ENCODE peak calls at places on chromosomes 11 and 22, in seven cellular contexts. One of them, this sample, is unnamed.
A peak's percentile ranks its signal among the peaks of the same experiment; 100 is the strongest.

GRCh38 chr11:43376065-43376464 is 17.3 kb downstream of the TTC17 start:
- DNase-seq in NCI-H69: no peak
- DNase-seq in NCI-H460: no peak
- DNase-seq in GM19239: no peak
- DNase-seq in caudate nucleus: no peak
- DNase-seq in NCI-H1105 treated with DMSO at 0.1 percent for 48 hours: no peak
- DNase-seq in H54: no peak
- DNase-seq in this sample: no peak

GRCh38 chr22:37018815-37019308 is 385 bp downstream of the TST start:
- DNase-seq in NCI-H69: peak; percentile 58
- DNase-seq in NCI-H460: no peak
- DNase-seq in GM19239: no peak
- DNase-seq in caudate nucleus: peak; percentile 43
- DNase-seq in NCI-H1105 treated with DMSO at 0.1 percent for 48 hours: peak; percentile 41
- DNase-seq in H54: no peak
- DNase-seq in this sample: peak; percentile 50

GRCh38 chr11:61642162-61642561 is 38.0 kb upstream of the DAGLA start:
- DNase-seq in NCI-H69: no peak
- DNase-seq in NCI-H460: no peak
- DNase-seq in GM19239: no peak
- DNase-seq in caudate nucleus: no peak
- DNase-seq in NCI-H1105 treated with DMSO at 0.1 percent for 48 hours: no peak
- DNase-seq in H54: no peak
- DNase-seq in this sample: no peak

GRCh38 chr11:110200241-110200640 is 96.2 kb downstream of the RDX start:
- DNase-seq in NCI-H69: no peak
- DNase-seq in NCI-H460: no peak
- DNase-seq in GM19239: no peak
- DNase-seq in caudate nucleus: no peak
- DNase-seq in NCI-H1105 treated with DMSO at 0.1 percent for 48 hours: no peak
- DNase-seq in H54: no peak
- DNase-seq in this sample: no peak

GRCh38 chr11:69442012-69442806 is 39.3 kb upstream of the LINC01488 start:
- DNase-seq in NCI-H69: no peak
- DNase-seq in NCI-H460: no peak
- DNase-seq in GM19239: no peak
- DNase-seq in caudate nucleus: no peak
- DNase-seq in NCI-H1105 treated with DMSO at 0.1 percent for 48 hours: no peak
- DNase-seq in H54: no peak
- DNase-seq in this sample: no peak

GRCh38 chr11:119518746-119519382 is 95.9 kb upstream of the THY1 start:
- DNase-seq in NCI-H69: peak; percentile 61
- DNase-seq in NCI-H460: peak; percentile 6
- DNase-seq in GM19239: no peak
- DNase-seq in caudate nucleus: no peak
- DNase-seq in NCI-H1105 treated with DMSO at 0.1 percent for 48 hours: no peak
- DNase-seq in H54: no peak
- DNase-seq in this sample: no peak

GRCh38 chr11:65180877-65181568 is 705 bp upstream of the CAPN1 start:
- DNase-seq in NCI-H69: peak; percentile 86
- DNase-seq in NCI-H460: peak; percentile 29
- DNase-seq in GM19239: peak; percentile 68
- DNase-seq in caudate nucleus: peak; percentile 21
- DNase-seq in NCI-H1105 treated with DMSO at 0.1 percent for 48 hours: peak; percentile 51
- DNase-seq in H54: peak; percentile 75
- DNase-seq in this sample: no peak

GRCh38 chr22:32079110-32080089 is 36.3 kb downstream of the SLC5A1 start:
- DNase-seq in NCI-H69: no peak
- DNase-seq in NCI-H460: peak; percentile 19
- DNase-seq in GM19239: no peak
- DNase-seq in caudate nucleus: no peak
- DNase-seq in NCI-H1105 treated with DMSO at 0.1 percent for 48 hours: no peak
- DNase-seq in H54: peak; percentile 51
- DNase-seq in this sample: no peak

GRCh38 chr11:101582242-101583052 is 1.4 kb downstream of the TRPC6 start:
- DNase-seq in NCI-H69: no peak
- DNase-seq in NCI-H460: no peak
- DNase-seq in GM19239: no peak
- DNase-seq in caudate nucleus: no peak
- DNase-seq in NCI-H1105 treated with DMSO at 0.1 percent for 48 hours: no peak
- DNase-seq in H54: no peak
- DNase-seq in this sample: no peak

GRCh38 chr11:579830-580601 is 3.7 kb downstream of the PHRF1 start:
- DNase-seq in NCI-H69: no peak
- DNase-seq in NCI-H460: no peak
- DNase-seq in GM19239: no peak
- DNase-seq in caudate nucleus: no peak
- DNase-seq in NCI-H1105 treated with DMSO at 0.1 percent for 48 hours: no peak
- DNase-seq in H54: no peak
- DNase-seq in this sample: no peak

GRCh38 chr22:22080270-22080669 is 97.7 kb upstream of the TOP3B start:
- DNase-seq in NCI-H69: no peak
- DNase-seq in NCI-H460: no peak
- DNase-seq in GM19239: no peak
- DNase-seq in caudate nucleus: no peak
- DNase-seq in NCI-H1105 treated with DMSO at 0.1 percent for 48 hours: no peak
- DNase-seq in H54: no peak
- DNase-seq in this sample: no peak

GRCh38 chr22:28931844-28932561 is 48.6 kb downstream of the ZNRF3 start:
- DNase-seq in NCI-H69: peak; percentile 50
- DNase-seq in NCI-H460: no peak
- DNase-seq in GM19239: no peak
- DNase-seq in caudate nucleus: no peak
- DNase-seq in NCI-H1105 treated with DMSO at 0.1 percent for 48 hours: no peak
- DNase-seq in H54: no peak
- DNase-seq in this sample: no peak

GRCh38 chr11:57214494-57214893 is 22.6 kb downstream of the APLNR start:
- DNase-seq in NCI-H69: no peak
- DNase-seq in NCI-H460: no peak
- DNase-seq in GM19239: no peak
- DNase-seq in caudate nucleus: no peak
- DNase-seq in NCI-H1105 treated with DMSO at 0.1 percent for 48 hours: no peak
- DNase-seq in H54: peak; percentile 40
- DNase-seq in this sample: no peak

GRCh38 chr11:82229346-82229745 is 504.3 kb downstream of the FAM181B start:
- DNase-seq in NCI-H69: peak; percentile 74
- DNase-seq in NCI-H460: peak; percentile 8
- DNase-seq in GM19239: no peak
- DNase-seq in caudate nucleus: no peak
- DNase-seq in NCI-H1105 treated with DMSO at 0.1 percent for 48 hours: peak; percentile 85
- DNase-seq in H54: no peak
- DNase-seq in this sample: no peak

GRCh38 chr11:103659138-103659734 is 377.2 kb upstream of the DDI1 start:
- DNase-seq in NCI-H69: peak; percentile 61
- DNase-seq in NCI-H460: no peak
- DNase-seq in GM19239: no peak
- DNase-seq in caudate nucleus: no peak
- DNase-seq in NCI-H1105 treated with DMSO at 0.1 percent for 48 hours: no peak
- DNase-seq in H54: no peak
- DNase-seq in this sample: no peak

GRCh38 chr11:134142536-134142935 is 73.7 kb downstream of the JAM3 start:
- DNase-seq in NCI-H69: no peak
- DNase-seq in NCI-H460: no peak
- DNase-seq in GM19239: no peak
- DNase-seq in caudate nucleus: no peak
- DNase-seq in NCI-H1105 treated with DMSO at 0.1 percent for 48 hours: no peak
- DNase-seq in H54: no peak
- DNase-seq in this sample: no peak

GRCh38 chr22:38952382-38952993 is 4.9 kb upstream of the APOBEC3A start:
- DNase-seq in NCI-H69: no peak
- DNase-seq in NCI-H460: no peak
- DNase-seq in GM19239: no peak
- DNase-seq in caudate nucleus: no peak
- DNase-seq in NCI-H1105 treated with DMSO at 0.1 percent for 48 hours: no peak
- DNase-seq in H54: no peak
- DNase-seq in this sample: no peak